ENCODE peak calls at places on chromosomes 5 and 9, in six cellular contexts. W is A549, J is AG04449, F is fibroblast of lung, R is GM12864, V is astrocyte of the cerebellum. X is an unnamed sample.

GRCh38 chr9:14907360-14907685 is 2.9 kb downstream of the FREM1 start:
- DNase-seq in W (no peak), J (no peak), V (no peak), F (no peak), R (no peak), X (no peak)

GRCh38 chr9:134871941-134872340 is 8.7 kb upstream of the FCN2 start:
- DNase-seq in V (no peak), J (no peak), W (no peak), R (no peak), F (no peak), X (no peak)

GRCh38 chr5:36878421-36879088 is 2.0 kb downstream of the NIPBL start:
- DNase-seq in V (no peak), R (no peak), W (no peak), J (no peak), F (peak), X (no peak)

GRCh38 chr9:94693485-94694191 is 32.9 kb upstream of the AOPEP start:
- DNase-seq in F (no peak), W (no peak), V (no peak), R (no peak), J (no peak), X (no peak)

GRCh38 chr5:30607301-30607700 is 586.2 kb upstream of the CDH6 start:
- DNase-seq in R (no peak), J (no peak), F (peak), W (no peak), V (no peak), X (no peak)

GRCh38 chr5:31757813-31758212 is 118.9 kb downstream of the PDZD2 start:
- DNase-seq in R (no peak), W (no peak), J (no peak), F (no peak), V (no peak), X (no peak)

GRCh38 chr9:101455656-101456235 is 20.2 kb upstream of the ALDOB start:
- DNase-seq in J (no peak), V (no peak), R (no peak), F (peak), W (no peak), X (no peak)

GRCh38 chr9:135711881-135712280 is 9.9 kb downstream of the KCNT1 start:
- DNase-seq in W (no peak), R (no peak), J (no peak), V (no peak), F (no peak), X (no peak)

GRCh38 chr5:376951-377325 is 55.4 kb downstream of the AHRR start:
- DNase-seq in R (no peak), W (no peak), J (no peak), V (no peak), F (no peak), X (no peak)

GRCh38 chr5:663436-664342 is 29.5 kb downstream of the TPPP start:
- DNase-seq in F (no peak), V (no peak), W (no peak), J (no peak), R (no peak), X (no peak)

GRCh38 chr5:962386-962785 is 46.2 kb upstream of the NKD2 start:
- DNase-seq in J (no peak), W (no peak), F (no peak), V (no peak), R (no peak), X (no peak)

GRCh38 chr9:92864152-92864551 is 13.7 kb downstream of the ZNF484 start:
- DNase-seq in J (no peak), W (no peak), R (no peak), F (no peak), V (no peak), X (no peak)

GRCh38 chr9:121667214-121667613 is 15.8 kb downstream of the DAB2IP start:
- DNase-seq in F (no peak), W (no peak), V (no peak), R (no peak), J (no peak), X (no peak)

GRCh38 chr5:867300-867699 is 16.5 kb upstream of the ZDHHC11 start:
- DNase-seq in J (no peak), F (no peak), R (no peak), W (no peak), V (no peak), X (no peak)

GRCh38 chr9:86022687-86023266 is 76.6 kb downstream of the GOLM1 start:
- DNase-seq in J (no peak), R (no peak), W (no peak), V (no peak), F (no peak), X (no peak)

GRCh38 chr5:53358794-53359193 is 121.6 kb upstream of the FST start:
- DNase-seq in F (no peak), W (no peak), R (no peak), J (no peak), V (no peak), X (no peak)

GRCh38 chr5:140673187-140673976 is at the start of gene DND1:
- DNase-seq in J (no peak), R (no peak), V (no peak), F (no peak), W (no peak), X (no peak)

GRCh38 chr5:16508730-16509531 is 43.3 kb upstream of the ZNF622 start:
- DNase-seq in V (no peak), W (peak), R (no peak), F (no peak), J (no peak), X (no peak)

GRCh38 chr9:77000330-77000729 is 19.1 kb upstream of the FOXB2 start:
- DNase-seq in W (no peak), J (no peak), V (no peak), R (no peak), F (no peak), X (no peak)

GRCh38 chr9:76999261-76999660 is 20.2 kb upstream of the FOXB2 start:
- DNase-seq in J (no peak), W (no peak), F (no peak), V (no peak), R (no peak), X (no peak)

GRCh38 chr9:76996700-76997099 is 22.8 kb upstream of the FOXB2 start:
- DNase-seq in V (no peak), R (no peak), F (peak), J (no peak), W (peak), X (no peak)
- TF ChIP-seq CTCF in V (peak), R (peak), F (peak), J (peak), W (peak), X (peak)

GRCh38 chr5:20554001-20554400 is 566.0 kb upstream of the CDH18 start:
- DNase-seq in W (no peak), V (peak), F (peak), R (no peak), J (no peak), X (no peak)

GRCh38 chr5:20556364-20556763 is 568.4 kb upstream of the CDH18 start:
- DNase-seq in R (no peak), W (peak), J (no peak), F (peak), V (peak), X (peak)

GRCh38 chr5:20559845-20560244 is 571.8 kb upstream of the CDH18 start:
- DNase-seq in W (no peak), J (no peak), F (no peak), V (no peak), R (no peak), X (no peak)

GRCh38 chr5:20555034-20555433 is 567.0 kb upstream of the CDH18 start:
- DNase-seq in V (no peak), W (peak), F (no peak), R (no peak), J (no peak), X (no peak)
- TF ChIP-seq CTCF in V (no peak), W (no peak), F (no peak), R (no peak), J (no peak), X (peak)

DNA sequence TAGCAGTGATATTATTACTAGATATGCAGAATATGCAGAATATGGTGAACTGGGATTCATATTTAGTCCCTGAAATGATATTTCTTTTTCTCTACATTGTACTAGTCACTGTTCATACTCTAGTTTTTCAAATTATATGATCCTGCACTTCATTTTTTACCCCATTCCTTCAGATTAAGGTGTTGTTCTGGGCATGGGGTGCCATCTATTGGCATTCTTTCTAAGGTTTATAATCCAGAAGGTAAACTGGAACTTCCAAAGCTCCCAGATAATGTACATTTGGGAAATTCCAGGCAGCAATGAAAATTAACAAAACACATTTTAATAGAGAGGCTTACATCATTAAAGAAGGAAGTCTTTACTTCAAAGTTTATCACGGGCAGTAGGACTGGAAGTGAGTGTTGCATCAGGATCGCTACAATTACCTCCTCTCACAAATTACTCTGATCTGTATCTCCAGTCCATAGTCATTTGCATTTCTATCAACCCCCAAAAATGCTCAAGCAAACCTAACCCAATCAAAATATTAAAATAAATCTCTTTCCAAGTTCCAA is 12.5 kb downstream of the RFX3 start:
- DNase-seq in R (no peak), V (no peak), J (no peak), W (no peak), F (no peak), X (no peak)
- TF ChIP-seq CTCF in R (no peak), V (no peak), J (no peak), W (peak), F (no peak), X (no peak)

GRCh38 chr5:39502704-39503103 is 77.9 kb upstream of the DAB2 start:
- DNase-seq in J (no peak), R (no peak), W (no peak), V (no peak), F (no peak), X (no peak)

GRCh38 chr5:39498247-39498952 is 73.6 kb upstream of the DAB2 start:
- DNase-seq in F (peak), W (no peak), V (no peak), R (no peak), J (no peak), X (no peak)

GRCh38 chr5:39500656-39501295 is 76.0 kb upstream of the DAB2 start:
- DNase-seq in J (no peak), W (no peak), F (peak), R (no peak), V (no peak), X (no peak)

GRCh38 chr5:39503148-39503547 is 78.4 kb upstream of the DAB2 start:
- DNase-seq in V (no peak), J (no peak), R (no peak), W (no peak), F (peak), X (no peak)

DNA sequence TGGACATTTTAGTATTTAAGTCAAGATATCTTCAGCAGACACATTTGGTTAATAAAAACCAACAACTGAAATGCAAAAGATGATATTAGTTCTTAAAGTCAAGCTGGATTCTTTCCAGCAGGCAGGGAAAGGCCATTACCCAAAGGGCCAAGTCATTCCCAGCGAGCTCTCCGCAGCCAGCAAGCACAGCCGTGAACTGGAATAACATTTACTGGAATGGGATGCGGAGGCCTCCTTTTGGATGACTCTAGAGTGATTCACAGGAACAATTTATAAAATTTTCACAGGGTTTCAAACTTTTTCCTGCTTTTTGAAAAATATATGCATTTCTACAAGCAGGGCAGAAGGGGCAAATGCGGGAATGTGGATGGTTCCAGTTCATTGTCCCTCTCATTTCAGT is 76.6 kb upstream of the DAB2 start:
- DNase-seq in J (peak), F (peak), V (peak), R (no peak), W (peak), X (no peak)
- TF ChIP-seq CTCF in J (no peak), F (peak), V (no peak), R (no peak), W (no peak), X (no peak)

DNA sequence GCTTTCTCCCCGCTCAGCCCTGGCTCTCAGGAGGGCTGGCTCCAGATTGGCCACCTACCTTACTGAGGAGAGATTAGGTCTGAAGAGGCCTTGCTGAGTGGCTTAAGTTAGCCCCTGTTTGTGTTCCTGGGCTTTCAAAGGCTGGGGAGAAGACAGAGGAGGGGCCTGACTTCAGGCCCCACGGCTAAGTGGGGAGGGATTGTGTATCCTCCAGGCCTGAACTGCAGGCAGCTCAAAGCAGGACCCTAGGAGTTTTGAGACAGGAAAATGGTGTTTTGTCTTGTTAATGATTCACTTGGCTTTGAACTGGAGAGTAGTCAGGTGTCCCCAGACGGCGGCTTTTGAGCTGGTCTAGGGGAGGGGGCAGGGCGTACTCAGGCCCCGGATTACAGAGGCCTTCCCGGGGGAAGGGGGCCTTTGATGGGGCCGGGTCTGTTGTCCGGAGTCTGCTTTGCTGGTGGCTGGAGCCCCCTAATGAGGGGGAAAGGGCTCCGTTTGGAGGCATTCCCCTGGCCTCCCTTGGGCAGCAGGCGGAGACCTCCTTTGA is 162.0 kb upstream of the SMIM23 start:
- DNase-seq in W (no peak), F (no peak), J (no peak), R (no peak), V (no peak), X (no peak)
- TF ChIP-seq CTCF in W (no peak), F (no peak), J (no peak), R (no peak), V (no peak), X (no peak)

GRCh38 chr5:15013654-15014463 is 142.3 kb upstream of the ANKH start:
- DNase-seq in J (no peak), F (peak), V (peak), R (no peak), W (peak), X (no peak)
- TF ChIP-seq CTCF in J (peak), F (peak), V (peak), R (peak), W (peak), X (peak)

GRCh38 chr9:95724253-95724991 is 151.1 kb upstream of the ERCC6L2 start:
- DNase-seq in V (no peak), W (no peak), J (no peak), R (peak), F (no peak), X (no peak)

GRCh38 chr9:95729066-95729465 is 146.4 kb upstream of the ERCC6L2 start:
- DNase-seq in V (no peak), F (no peak), W (no peak), R (no peak), J (no peak), X (no peak)

GRCh38 chr9:95725045-95725444 is 150.4 kb upstream of the ERCC6L2 start:
- DNase-seq in F (no peak), J (no peak), V (no peak), W (no peak), R (no peak), X (no peak)

GRCh38 chr9:95727947-95728546 is 147.4 kb upstream of the ERCC6L2 start:
- DNase-seq in W (no peak), R (no peak), J (no peak), F (no peak), V (no peak), X (peak)

GRCh38 chr9:95726756-95727155 is 148.7 kb upstream of the ERCC6L2 start:
- DNase-seq in W (peak), J (peak), R (no peak), F (peak), V (peak), X (no peak)
- TF ChIP-seq CTCF in W (peak), J (peak), R (peak), F (peak), V (peak), X (peak)